ENCODE peak calls at places on chromosomes 6 and 20, in ten cellular contexts. One of them, this sample, is unnamed.

GRCh38 chr20:35742741-35743523 is 872 bp upstream of the RBM39 start:
- DNase-seq in ascending aorta: no peak
- DNase-seq in stomach: no peak
- DNase-seq in uterus: no peak
- DNase-seq in pancreas: no peak
- DNase-seq in tibial nerve: no peak
- DNase-seq in Peyer's patch: no peak
- DNase-seq in HL-60: no peak
- DNase-seq in right atrium auricular region: no peak
- DNase-seq in HepG2: peak; percentile 69
- DNase-seq in this sample: no peak

GRCh38 chr6:108161724-108162282 is 4.0 kb upstream of the NR2E1 start:
- DNase-seq in ascending aorta: no peak
- DNase-seq in stomach: no peak
- DNase-seq in uterus: no peak
- DNase-seq in pancreas: no peak
- DNase-seq in tibial nerve: no peak
- DNase-seq in Peyer's patch: no peak
- DNase-seq in HL-60: no peak
- DNase-seq in right atrium auricular region: no peak
- DNase-seq in HepG2: no peak
- DNase-seq in this sample: no peak

GRCh38 chr6:25312703-25313102 is 33.5 kb downstream of the CARMIL1 start:
- DNase-seq in ascending aorta: no peak
- DNase-seq in stomach: no peak
- DNase-seq in uterus: no peak
- DNase-seq in pancreas: no peak
- DNase-seq in tibial nerve: no peak
- DNase-seq in Peyer's patch: no peak
- DNase-seq in HL-60: no peak
- DNase-seq in right atrium auricular region: no peak
- DNase-seq in HepG2: no peak
- DNase-seq in this sample: no peak

GRCh38 chr6:168439791-168440491 is 1.0 kb upstream of the SMOC2 start:
- DNase-seq in ascending aorta: no peak
- DNase-seq in stomach: no peak
- DNase-seq in uterus: no peak
- DNase-seq in pancreas: no peak
- DNase-seq in tibial nerve: no peak
- DNase-seq in Peyer's patch: no peak
- DNase-seq in HL-60: no peak
- DNase-seq in right atrium auricular region: no peak
- DNase-seq in HepG2: no peak
- DNase-seq in this sample: no peak

GRCh38 chr20:3559637-3560036 is 88.8 kb downstream of the ATRN start:
- DNase-seq in ascending aorta: no peak
- DNase-seq in stomach: no peak
- DNase-seq in uterus: no peak
- DNase-seq in pancreas: no peak
- DNase-seq in tibial nerve: no peak
- DNase-seq in Peyer's patch: no peak
- DNase-seq in HL-60: no peak
- DNase-seq in right atrium auricular region: no peak
- DNase-seq in HepG2: no peak
- DNase-seq in this sample: no peak

GRCh38 chr20:59746155-59746554 is 141.8 kb downstream of the PHACTR3 start:
- DNase-seq in ascending aorta: no peak
- DNase-seq in stomach: no peak
- DNase-seq in uterus: no peak
- DNase-seq in pancreas: no peak
- DNase-seq in tibial nerve: no peak
- DNase-seq in Peyer's patch: no peak
- DNase-seq in HL-60: no peak
- DNase-seq in right atrium auricular region: no peak
- DNase-seq in HepG2: no peak
- DNase-seq in this sample: no peak

GRCh38 chr6:40349092-40349491 is 238.1 kb downstream of the LRFN2 start:
- DNase-seq in ascending aorta: no peak
- DNase-seq in stomach: no peak
- DNase-seq in uterus: peak; percentile 55
- DNase-seq in pancreas: no peak
- DNase-seq in tibial nerve: no peak
- DNase-seq in Peyer's patch: peak; percentile 35
- DNase-seq in HL-60: no peak
- DNase-seq in right atrium auricular region: peak; percentile 34
- DNase-seq in HepG2: no peak
- DNase-seq in this sample: peak; percentile 2

GRCh38 chr20:37435607-37436006 is 85.4 kb upstream of the NNAT start:
- DNase-seq in ascending aorta: no peak
- DNase-seq in stomach: no peak
- DNase-seq in uterus: no peak
- DNase-seq in pancreas: no peak
- DNase-seq in tibial nerve: no peak
- DNase-seq in Peyer's patch: no peak
- DNase-seq in HL-60: no peak
- DNase-seq in right atrium auricular region: no peak
- DNase-seq in HepG2: no peak
- DNase-seq in this sample: no peak

GRCh38 chr20:29878777-29879442 is 1378.6 kb upstream of the DEFB115 start:
- DNase-seq in ascending aorta: no peak
- DNase-seq in stomach: peak; percentile 26
- DNase-seq in uterus: no peak
- DNase-seq in pancreas: no peak
- DNase-seq in tibial nerve: no peak
- DNase-seq in Peyer's patch: peak; percentile 60
- DNase-seq in HL-60: no peak
- DNase-seq in right atrium auricular region: peak; percentile 56
- DNase-seq in HepG2: no peak
- DNase-seq in this sample: no peak

GRCh38 chr6:47414517-47415167 is 62.9 kb upstream of the CD2AP start:
- DNase-seq in ascending aorta: no peak
- DNase-seq in stomach: no peak
- DNase-seq in uterus: no peak
- DNase-seq in pancreas: no peak
- DNase-seq in tibial nerve: no peak
- DNase-seq in Peyer's patch: no peak
- DNase-seq in HL-60: no peak
- DNase-seq in right atrium auricular region: no peak
- DNase-seq in HepG2: peak; percentile 33
- DNase-seq in this sample: peak; percentile 42

GRCh38 chr6:70694371-70694770 is 26.7 kb downstream of the SMAP1 start:
- DNase-seq in ascending aorta: no peak
- DNase-seq in stomach: no peak
- DNase-seq in uterus: no peak
- DNase-seq in pancreas: no peak
- DNase-seq in tibial nerve: no peak
- DNase-seq in Peyer's patch: no peak
- DNase-seq in HL-60: no peak
- DNase-seq in right atrium auricular region: no peak
- DNase-seq in HepG2: no peak
- DNase-seq in this sample: no peak

GRCh38 chr6:70693887-70694286 is 26.2 kb downstream of the SMAP1 start:
- DNase-seq in ascending aorta: no peak
- DNase-seq in stomach: no peak
- DNase-seq in uterus: no peak
- DNase-seq in pancreas: no peak
- DNase-seq in tibial nerve: no peak
- DNase-seq in Peyer's patch: no peak
- DNase-seq in HL-60: no peak
- DNase-seq in right atrium auricular region: no peak
- DNase-seq in HepG2: no peak
- DNase-seq in this sample: no peak
- H3K27ac ChIP-seq in ascending aorta: no peak overlapping the region
- H3K27ac ChIP-seq in stomach: no peak overlapping the region
- H3K27ac ChIP-seq in uterus: no peak overlapping the region
- H3K27ac ChIP-seq in pancreas: no peak overlapping the region
- H3K27ac ChIP-seq in tibial nerve: no peak overlapping the region
- H3K27ac ChIP-seq in Peyer's patch: no peak overlapping the region
- H3K27ac ChIP-seq in HL-60: no peak overlapping the region
- H3K27ac ChIP-seq in right atrium auricular region: no peak overlapping the region
- H3K27ac ChIP-seq in HepG2: no peak overlapping the region
- H3K27ac ChIP-seq in this sample: no peak overlapping the region

DNA sequence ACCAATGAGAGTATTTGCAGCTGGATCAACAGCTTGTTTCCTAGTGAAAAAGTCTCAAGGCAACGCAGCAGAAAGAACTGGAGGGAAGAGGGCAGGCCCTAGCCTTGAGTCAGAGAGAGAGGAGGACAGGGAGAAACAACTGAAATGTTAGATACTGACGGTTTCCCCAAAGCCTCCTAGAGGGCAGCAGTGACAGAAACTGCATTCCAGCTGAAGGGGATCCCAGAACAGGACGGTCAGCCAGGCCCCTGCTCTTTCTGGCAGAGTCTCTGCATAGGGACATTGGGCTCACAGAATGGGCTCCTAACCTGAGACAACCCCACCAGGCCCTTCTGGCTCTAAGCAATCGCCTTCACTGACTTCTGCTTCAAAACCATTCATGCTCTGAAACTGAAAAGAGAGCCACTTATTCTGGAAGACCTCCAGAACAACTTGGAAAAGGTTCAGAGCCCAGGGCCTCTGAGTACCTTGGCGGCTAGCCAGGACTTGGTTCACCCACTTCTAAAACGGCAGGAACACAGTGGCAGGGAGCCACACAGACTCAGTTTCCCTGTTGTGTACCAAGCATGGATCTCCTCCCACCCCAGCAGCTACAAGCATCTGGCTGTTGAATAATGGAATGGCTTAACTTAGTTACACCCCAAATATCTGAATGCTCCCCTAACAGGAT is 72.9 kb downstream of the PSMB1 start:
- DNase-seq in ascending aorta: no peak
- DNase-seq in stomach: peak; percentile 40
- DNase-seq in uterus: no peak
- DNase-seq in pancreas: peak; percentile 20
- DNase-seq in tibial nerve: no peak
- DNase-seq in Peyer's patch: no peak
- DNase-seq in HL-60: no peak
- DNase-seq in right atrium auricular region: no peak
- DNase-seq in HepG2: no peak
- DNase-seq in this sample: no peak
- TF ChIP-seq CTCF in ascending aorta: no peak
- TF ChIP-seq CTCF in stomach: no peak
- TF ChIP-seq CTCF in uterus: no peak
- TF ChIP-seq CTCF in pancreas: no peak
- TF ChIP-seq CTCF in tibial nerve: no peak
- TF ChIP-seq CTCF in Peyer's patch: no peak
- TF ChIP-seq CTCF in HL-60: no peak
- TF ChIP-seq CTCF in right atrium auricular region: peak; percentile 54
- TF ChIP-seq CTCF in HepG2: peak; percentile 43
- TF ChIP-seq CTCF in this sample: no peak

DNA sequence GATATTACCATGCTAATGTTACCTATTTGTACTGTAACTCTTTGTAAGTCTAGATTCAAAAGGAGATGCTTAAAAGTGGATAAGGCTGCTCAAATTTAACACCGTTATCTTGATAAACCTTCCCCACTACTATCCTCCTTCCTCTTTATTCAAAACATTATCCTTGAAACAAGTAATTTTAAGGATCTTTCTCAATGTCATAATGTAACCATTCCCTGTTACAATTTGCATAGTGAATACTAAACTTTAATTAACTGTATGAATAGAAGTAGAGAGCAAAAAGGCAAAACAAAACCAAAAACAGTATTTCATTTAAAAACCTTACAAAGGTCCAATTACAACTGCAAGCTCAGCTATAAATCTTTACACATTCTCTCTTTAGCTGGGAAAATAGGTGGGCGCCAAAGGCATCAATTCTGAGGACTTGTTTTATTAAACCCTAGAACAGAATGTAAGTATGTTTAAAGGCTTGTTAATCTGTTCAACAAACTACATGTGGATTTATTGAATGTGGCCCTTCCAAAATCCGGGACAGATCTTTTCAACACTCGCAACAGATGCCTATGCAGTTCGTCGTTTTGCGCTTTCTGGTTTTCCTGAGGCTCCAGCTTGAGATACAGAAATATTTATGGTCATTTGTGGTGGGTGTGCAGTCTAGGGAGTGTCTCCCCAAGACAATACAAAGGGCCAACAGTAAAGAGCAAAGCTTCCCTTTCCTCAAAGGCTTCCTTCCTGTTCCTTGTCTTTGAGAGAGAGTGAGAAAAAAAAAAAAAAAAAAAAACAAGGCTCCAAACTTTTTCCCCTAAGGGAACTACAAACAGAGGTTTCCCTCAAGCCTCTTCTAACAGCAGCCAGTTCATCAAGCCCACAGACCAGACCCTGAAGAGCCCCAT is 15.1 kb downstream of the KIF13A start:
- DNase-seq in ascending aorta: no peak
- DNase-seq in stomach: no peak
- DNase-seq in uterus: no peak
- DNase-seq in pancreas: no peak
- DNase-seq in tibial nerve: no peak
- DNase-seq in Peyer's patch: no peak
- DNase-seq in HL-60: no peak
- DNase-seq in right atrium auricular region: no peak
- DNase-seq in HepG2: no peak
- DNase-seq in this sample: no peak
- H3K27ac ChIP-seq in ascending aorta: peak overlapping the region; percentile 41
- H3K27ac ChIP-seq in stomach: no peak overlapping the region
- H3K27ac ChIP-seq in uterus: peak overlapping the region; percentile 17
- H3K27ac ChIP-seq in pancreas: no peak overlapping the region
- H3K27ac ChIP-seq in tibial nerve: peak overlapping the region; percentile 52
- H3K27ac ChIP-seq in Peyer's patch: no peak overlapping the region
- H3K27ac ChIP-seq in HL-60: no peak overlapping the region
- H3K27ac ChIP-seq in right atrium auricular region: peak overlapping the region; percentile 65
- H3K27ac ChIP-seq in HepG2: no peak overlapping the region
- H3K27ac ChIP-seq in this sample: peak overlapping the region; percentile 30

GRCh38 chr20:21026951-21027350 is 79.2 kb downstream of the LINC00237 start:
- DNase-seq in ascending aorta: no peak
- DNase-seq in stomach: no peak
- DNase-seq in uterus: no peak
- DNase-seq in pancreas: no peak
- DNase-seq in tibial nerve: no peak
- DNase-seq in Peyer's patch: no peak
- DNase-seq in HL-60: no peak
- DNase-seq in right atrium auricular region: no peak
- DNase-seq in HepG2: no peak
- DNase-seq in this sample: no peak

GRCh38 chr20:21028921-21029320 is 77.2 kb downstream of the LINC00237 start:
- DNase-seq in ascending aorta: no peak
- DNase-seq in stomach: no peak
- DNase-seq in uterus: no peak
- DNase-seq in pancreas: no peak
- DNase-seq in tibial nerve: no peak
- DNase-seq in Peyer's patch: no peak
- DNase-seq in HL-60: no peak
- DNase-seq in right atrium auricular region: no peak
- DNase-seq in HepG2: peak; percentile 48
- DNase-seq in this sample: no peak

GRCh38 chr20:21028436-21028835 is 77.7 kb downstream of the LINC00237 start:
- DNase-seq in ascending aorta: no peak
- DNase-seq in stomach: no peak
- DNase-seq in uterus: no peak
- DNase-seq in pancreas: no peak
- DNase-seq in tibial nerve: no peak
- DNase-seq in Peyer's patch: no peak
- DNase-seq in HL-60: no peak
- DNase-seq in right atrium auricular region: no peak
- DNase-seq in HepG2: no peak
- DNase-seq in this sample: no peak

GRCh38 chr20:21029356-21029755 is 76.8 kb downstream of the LINC00237 start:
- DNase-seq in ascending aorta: no peak
- DNase-seq in stomach: no peak
- DNase-seq in uterus: no peak
- DNase-seq in pancreas: no peak
- DNase-seq in tibial nerve: no peak
- DNase-seq in Peyer's patch: no peak
- DNase-seq in HL-60: no peak
- DNase-seq in right atrium auricular region: no peak
- DNase-seq in HepG2: no peak
- DNase-seq in this sample: no peak

GRCh38 chr20:21027569-21027968 is 78.6 kb downstream of the LINC00237 start:
- DNase-seq in ascending aorta: no peak
- DNase-seq in stomach: no peak
- DNase-seq in uterus: no peak
- DNase-seq in pancreas: no peak
- DNase-seq in tibial nerve: no peak
- DNase-seq in Peyer's patch: no peak
- DNase-seq in HL-60: peak; percentile 10
- DNase-seq in right atrium auricular region: no peak
- DNase-seq in HepG2: peak; percentile 75
- DNase-seq in this sample: no peak
- TF ChIP-seq CTCF in ascending aorta: no peak
- TF ChIP-seq CTCF in stomach: no peak
- TF ChIP-seq CTCF in uterus: no peak
- TF ChIP-seq CTCF in pancreas: no peak
- TF ChIP-seq CTCF in tibial nerve: no peak
- TF ChIP-seq CTCF in Peyer's patch: no peak
- TF ChIP-seq CTCF in HL-60: peak; percentile 14
- TF ChIP-seq CTCF in right atrium auricular region: no peak
- TF ChIP-seq CTCF in HepG2: no peak
- TF ChIP-seq CTCF in this sample: no peak